ENCODE peak calls at places on chromosomes 2 and 18, in seven cellular contexts. P is fibroblast of lung, K is OCI-LY7, W is fibroblast of pulmonary artery, C is heart left ventricle, R is DND-41, I is GM12878. F is an unnamed sample.

GRCh38 chr2:68537872-68538271 is 70.5 kb downstream of the APLF start:
- DNase-seq in P (no peak), K (no peak), W (no peak), C (no peak), R (no peak), I (no peak), F (no peak)

GRCh38 chr2:60518567-60518966 is 34.9 kb downstream of the BCL11A start:
- DNase-seq in P (no peak), K (no peak), W (no peak), C (no peak), R (no peak), I (no peak), F (no peak)

GRCh38 chr2:39128919-39129391 is 8.1 kb upstream of the SOS1 start:
- DNase-seq in P (peak; percentile 35), K (peak; percentile 64), W (no peak), C (no peak), R (peak; percentile 67), I (peak; percentile 74), F (peak; percentile 67)

GRCh38 chr18:71028285-71028762 is 739.5 kb downstream of the SOCS6 start:
- DNase-seq in P (no peak), K (no peak), W (peak; percentile 14), C (no peak), R (no peak), I (no peak), F (no peak)

GRCh38 chr18:74499633-74500032 is 3.5 kb downstream of the CNDP2 start:
- DNase-seq in P (peak; percentile 58), K (peak; percentile 61), W (peak; percentile 69), C (peak; percentile 89), R (peak; percentile 71), I (peak; percentile 37), F (peak; percentile 55)

GRCh38 chr2:233966388-233966787 is 49.2 kb downstream of the TRPM8 start:
- DNase-seq in P (peak; percentile 15), K (no peak), W (no peak), C (peak; percentile 18), R (no peak), I (no peak), F (no peak)

GRCh38 chr18:62610509-62611394 is 87.9 kb downstream of the ZCCHC2 start:
- DNase-seq in P (peak; percentile 10), K (no peak), W (no peak), C (peak; percentile 53), R (no peak), I (no peak), F (no peak)

GRCh38 chr18:77557030-77557429 is 307.4 kb downstream of the GALR1 start:
- DNase-seq in P (no peak), K (no peak), W (peak; percentile 3), C (no peak), R (peak; percentile 55), I (no peak), F (no peak)

GRCh38 chr2:45067859-45068642 is 58.8 kb upstream of the SIX2 start:
- DNase-seq in P (peak; percentile 63), K (no peak), W (peak; percentile 56), C (no peak), R (no peak), I (no peak), F (no peak)

GRCh38 chr18:60950634-60951033 is 382.6 kb upstream of the CDH20 start:
- DNase-seq in P (no peak), K (no peak), W (no peak), C (no peak), R (no peak), I (no peak), F (no peak)
- H3K4me3 ChIP-seq in P (no peak overlapping the region), K (no peak overlapping the region), W (no peak overlapping the region), C (no peak overlapping the region), R (no peak overlapping the region), I (no peak overlapping the region), F (no peak overlapping the region)

DNA sequence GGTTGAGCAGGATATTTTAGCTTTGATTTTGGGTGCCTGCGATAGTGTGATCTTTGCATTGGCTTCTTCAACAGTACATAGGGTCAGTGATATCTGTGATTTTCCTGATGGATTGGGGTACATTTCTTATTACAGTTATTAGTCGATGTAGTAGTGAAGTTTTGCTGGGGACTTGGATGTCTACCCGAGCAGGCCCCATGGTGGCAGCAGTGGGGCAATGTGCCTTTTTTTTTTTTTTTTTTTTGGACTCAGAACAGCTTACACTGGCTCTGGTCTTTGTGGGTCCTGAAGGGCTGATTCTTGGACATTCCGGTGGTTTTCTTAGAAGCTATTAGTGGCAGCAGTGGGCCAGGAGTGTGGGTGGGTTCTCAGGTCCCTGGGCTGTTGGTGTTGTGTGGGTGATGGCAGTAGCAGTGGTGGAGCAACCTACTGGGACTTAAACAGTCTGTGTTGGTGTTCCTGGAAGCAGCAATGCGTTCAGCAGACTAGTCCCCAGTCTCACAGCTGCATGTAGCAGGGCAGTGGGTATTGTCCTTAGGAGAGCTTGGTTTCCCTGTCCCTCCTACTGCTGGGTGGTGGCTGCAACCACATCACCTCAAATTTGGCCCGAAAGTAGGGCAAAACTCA is 53.7 kb upstream of the SLC4A10 start:
- DNase-seq in P (no peak), K (no peak), W (no peak), C (no peak), R (no peak), I (no peak), F (no peak)
- TF ChIP-seq CTCF in P (no peak), K (peak; percentile 47), W (no peak), C (no peak), R (peak; percentile 39), I (peak; percentile 37), F (peak; percentile 36)

DNA sequence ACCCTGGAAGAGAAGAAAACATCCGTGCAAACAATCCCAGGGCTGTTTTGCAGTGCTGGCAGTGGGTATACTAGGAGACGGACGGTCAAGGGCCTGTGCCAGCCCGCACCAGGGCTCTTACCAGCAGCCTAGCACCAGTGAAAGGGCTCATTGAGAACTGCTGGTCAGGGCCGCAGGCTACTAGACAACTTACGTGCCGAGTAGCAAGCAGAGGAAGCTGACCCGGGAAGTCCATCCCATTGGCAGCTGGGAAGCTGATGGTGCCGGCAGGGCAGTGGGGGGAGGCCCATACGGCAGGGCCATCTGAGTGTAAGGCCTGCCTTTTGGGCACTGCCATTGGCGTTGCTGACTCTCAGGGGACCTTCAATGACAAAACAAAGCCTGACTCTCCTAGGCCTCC is 20.6 kb downstream of the EFR3B start:
- DNase-seq in P (no peak), K (no peak), W (no peak), C (no peak), R (no peak), I (no peak), F (no peak)
- H3K4me3 ChIP-seq in P (no peak overlapping the region), K (no peak overlapping the region), W (no peak overlapping the region), C (no peak overlapping the region), R (no peak overlapping the region), I (no peak overlapping the region), F (no peak overlapping the region)

GRCh38 chr2:85413592-85414421 is 3.6 kb upstream of the CAPG start:
- DNase-seq in P (peak; percentile 61), K (no peak), W (peak; percentile 53), C (no peak), R (peak; percentile 63), I (no peak), F (no peak)
- TF ChIP-seq CTCF in P (no peak), K (no peak), W (no peak), C (no peak), R (no peak), I (no peak), F (no peak)

DNA sequence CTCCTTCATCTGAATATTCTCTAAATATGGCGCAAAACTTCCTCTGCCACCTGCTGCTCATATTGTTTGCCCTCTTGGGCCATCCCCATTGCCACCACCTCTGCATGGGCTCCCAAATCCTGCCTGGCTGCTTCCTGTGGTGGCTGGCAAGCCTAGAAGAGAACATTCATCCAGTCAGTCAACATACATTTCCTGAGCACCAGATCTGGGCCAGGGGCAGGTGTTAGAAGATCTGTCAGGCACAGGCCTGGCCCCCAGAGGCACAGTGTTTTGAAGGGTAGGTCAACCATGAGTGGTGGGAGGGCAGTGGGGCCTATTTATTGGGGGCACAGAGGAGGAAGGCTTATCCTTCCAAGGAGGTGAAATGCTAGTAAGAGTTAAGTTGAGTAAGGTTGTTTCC is 73.2 kb downstream of the TMEM247 start:
- DNase-seq in P (no peak), K (no peak), W (no peak), C (no peak), R (no peak), I (no peak), F (no peak)
- H3K4me3 ChIP-seq in P (no peak overlapping the region), K (no peak overlapping the region), W (no peak overlapping the region), C (no peak overlapping the region), R (no peak overlapping the region), I (no peak overlapping the region), F (no peak overlapping the region)

DNA sequence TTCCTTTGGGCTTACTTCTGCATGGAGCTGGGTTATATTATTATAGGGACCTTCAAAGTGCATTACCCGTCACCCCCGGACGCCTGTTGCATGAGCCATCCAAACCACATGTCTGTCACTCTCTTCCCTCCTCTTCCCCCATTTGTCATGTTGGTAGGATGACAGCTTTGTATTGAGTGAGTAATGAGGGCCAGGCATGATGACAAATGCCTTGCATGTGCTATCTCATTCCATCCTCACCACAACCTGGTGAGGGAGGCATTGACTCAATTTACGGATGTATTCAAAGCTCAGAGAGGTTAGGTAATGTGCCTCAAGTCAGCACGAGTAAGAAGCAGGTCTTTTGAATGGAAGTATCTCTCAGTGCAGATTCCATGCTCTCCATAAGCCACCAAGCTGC is 510.5 kb upstream of the TNP1 start:
- DNase-seq in P (no peak), K (no peak), W (peak; percentile 36), C (no peak), R (no peak), I (no peak), F (no peak)
- TF ChIP-seq CTCF in P (no peak), K (no peak), W (no peak), C (no peak), R (no peak), I (no peak), F (no peak)

DNA sequence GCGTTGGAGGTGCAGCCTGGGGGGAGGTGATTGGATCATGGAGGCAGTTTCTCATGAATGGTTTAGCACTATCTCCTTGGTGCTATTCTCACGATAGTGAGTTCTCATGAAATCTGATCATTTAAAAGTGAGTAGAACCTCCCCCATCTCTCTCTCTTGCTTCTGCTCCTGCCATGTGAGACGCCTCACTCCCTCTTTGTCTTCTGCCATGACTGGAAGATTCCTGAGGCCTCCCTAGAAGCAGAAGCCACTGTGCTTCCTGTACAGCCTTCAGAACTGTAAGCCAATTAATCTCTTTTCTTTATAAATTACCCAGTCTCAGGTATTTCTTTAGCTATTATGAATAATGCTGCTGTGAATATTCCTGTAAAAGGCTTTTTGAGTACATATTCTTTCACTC is 52.9 kb downstream of the SERPINB7 start:
- DNase-seq in P (no peak), K (no peak), W (no peak), C (no peak), R (no peak), I (no peak), F (no peak)
- H3K4me3 ChIP-seq in P (no peak overlapping the region), K (no peak overlapping the region), W (no peak overlapping the region), C (no peak overlapping the region), R (no peak overlapping the region), I (no peak overlapping the region), F (no peak overlapping the region)

F was measured in GM12864.